ENCODE peak calls at places on chromosomes 2 and 18, in nine cellular contexts. D is activated naive CD4-positive, alpha-beta T cell treated with anti-CD3 and anti-CD28 coated beads, Interleukin-2, amount 50 U/mL, for 16 hours; S is colonic mucosa; O is NCI-H1105; R is left kidney; T is kidney epithelial cell; F is T1000; A is HFFc6; V is activated CD4-positive, CD25-positive, alpha-beta regulatory T cell. L is an unnamed sample.
A peak's percentile ranks its signal among the peaks of the same experiment; 100 is the strongest.

GRCh38 chr2:220001693-220002260 is 374.3 kb downstream of the SLC4A3 start:
- DNase-seq in D (no peak), S (no peak), O (no peak), R (no peak), T (no peak), F (no peak), A (peak; percentile 21), V (no peak), L (no peak)

GRCh38 chr2:126657146-126657635 is 1.2 kb downstream of the GYPC start:
- DNase-seq in D (peak; percentile 56), S (peak; percentile 42), O (no peak), R (no peak), T (peak; percentile 29), F (peak; percentile 72), A (peak; percentile 96), V (peak; percentile 13), L (peak; percentile 45)

GRCh38 chr2:38835015-38835601 is 40.6 kb downstream of the DHX57 start:
- DNase-seq in D (no peak), S (no peak), O (peak; percentile 13), R (peak; percentile 25), T (no peak), F (no peak), A (peak; percentile 37), V (no peak), L (no peak)

GRCh38 chr2:159292157-159292556 is 5.7 kb upstream of the WDSUB1 start:
- DNase-seq in D (no peak), S (no peak), O (no peak), R (peak; percentile 15), T (no peak), F (no peak), A (no peak), V (no peak), L (no peak)

GRCh38 chr2:143946436-143947385 is 573.2 kb downstream of the ZEB2 start:
- DNase-seq in D (no peak), S (no peak), O (no peak), R (no peak), T (no peak), F (no peak), A (peak; percentile 37), V (no peak), L (no peak)

GRCh38 chr18:25875574-25875973 is 214.8 kb downstream of the SS18 start:
- DNase-seq in D (no peak), S (no peak), O (peak; percentile 25), R (no peak), T (peak; percentile 5), F (no peak), A (no peak), V (no peak), L (no peak)

GRCh38 chr2:160293401-160293911 is 93.4 kb upstream of the ITGB6 start:
- DNase-seq in D (no peak), S (no peak), O (no peak), R (peak; percentile 33), T (no peak), F (peak; percentile 12), A (peak; percentile 96), V (no peak), L (no peak)

GRCh38 chr2:237614151-237614720 is 13.2 kb upstream of the LRRFIP1 start:
- DNase-seq in D (no peak), S (no peak), O (no peak), R (peak; percentile 67), T (peak; percentile 76), F (no peak), A (no peak), V (no peak), L (no peak)

GRCh38 chr2:70977605-70978205 is 725 bp upstream of the ANKRD53 start:
- DNase-seq in D (no peak), S (no peak), O (peak; percentile 39), R (peak; percentile 37), T (peak; percentile 25), F (no peak), A (peak; percentile 95), V (no peak), L (no peak)

GRCh38 chr2:10911291-10912075 is at the start of gene KCNF1:
- DNase-seq in D (no peak), S (peak; percentile 32), O (peak; percentile 17), R (peak; percentile 95), T (no peak), F (peak; percentile 24), A (peak; percentile 57), V (no peak), L (no peak)

GRCh38 chr18:77054606-77055428 is 77.8 kb downstream of the MBP start:
- DNase-seq in D (peak; percentile 70), S (peak; percentile 71), O (no peak), R (peak; percentile 93), T (no peak), F (peak; percentile 58), A (peak; percentile 65), V (peak; percentile 51), L (peak; percentile 65)

GRCh38 chr2:45180033-45180746 is 170.9 kb upstream of the SIX2 start:
- DNase-seq in D (no peak), S (no peak), O (no peak), R (no peak), T (no peak), F (no peak), A (no peak), V (no peak), L (no peak)

GRCh38 chr2:106709229-106709628 is 176.7 kb downstream of the ST6GAL2 start:
- DNase-seq in D (no peak), S (no peak), O (no peak), R (no peak), T (no peak), F (no peak), A (no peak), V (no peak), L (no peak)

GRCh38 chr2:212157011-212157410 is 381.6 kb downstream of the ERBB4 start:
- DNase-seq in D (no peak), S (no peak), O (no peak), R (no peak), T (no peak), F (no peak), A (no peak), V (no peak), L (no peak)

GRCh38 chr2:67572721-67573485 is 175.8 kb downstream of the ETAA1 start:
- DNase-seq in D (no peak), S (peak; percentile 55), O (no peak), R (no peak), T (no peak), F (no peak), A (no peak), V (no peak), L (no peak)

GRCh38 chr2:191230174-191230573 is 15.0 kb upstream of the MYO1B start:
- DNase-seq in D (no peak), S (no peak), O (no peak), R (no peak), T (peak; percentile 81), F (no peak), A (peak; percentile 80), V (no peak), L (no peak)

GRCh38 chr2:215860076-215860475 is 153.3 kb downstream of the MREG start:
- DNase-seq in D (no peak), S (no peak), O (no peak), R (no peak), T (no peak), F (no peak), A (peak; percentile 51), V (no peak), L (no peak)

GRCh38 chr2:26424211-26424610 is 22.5 kb downstream of the DRC1 start:
- DNase-seq in D (no peak), S (no peak), O (no peak), R (no peak), T (no peak), F (no peak), A (no peak), V (no peak), L (no peak)

GRCh38 chr2:36238126-36238525 is 117.5 kb upstream of the CRIM1 start:
- DNase-seq in D (no peak), S (no peak), O (no peak), R (peak; percentile 4), T (no peak), F (no peak), A (no peak), V (no peak), L (no peak)

GRCh38 chr2:171487803-171488259 is 34.4 kb upstream of the CYBRD1 start:
- DNase-seq in D (no peak), S (peak; percentile 83), O (no peak), R (no peak), T (no peak), F (no peak), A (no peak), V (no peak), L (no peak)

GRCh38 chr2:158432117-158432516 is 24.4 kb downstream of the CCDC148 start:
- DNase-seq in D (no peak), S (no peak), O (no peak), R (no peak), T (no peak), F (no peak), A (no peak), V (no peak), L (no peak)

GRCh38 chr2:50535971-50536759 is 495.8 kb downstream of the NRXN1 start:
- DNase-seq in D (no peak), S (no peak), O (peak; percentile 40), R (peak; percentile 71), T (no peak), F (no peak), A (no peak), V (no peak), L (no peak)

GRCh38 chr2:20130821-20131645 is 79.6 kb upstream of the LAPTM4A start:
- DNase-seq in D (no peak), S (no peak), O (no peak), R (no peak), T (no peak), F (no peak), A (no peak), V (no peak), L (no peak)

GRCh38 chr2:132676999-132677398 is 7.0 kb upstream of the LYPD1 start:
- DNase-seq in D (no peak), S (no peak), O (no peak), R (no peak), T (no peak), F (no peak), A (no peak), V (no peak), L (no peak)